ENCODE peak calls at places on chromosome 7, in nine cellular contexts. Q, R, K, T, X, W, C, I and Y are unnamed samples.

GRCh38 chr7:15602236-15602635 is 40.4 kb upstream of the AGMO start:
- DNase-seq in W (no peak), T (no peak), R (no peak), Q (no peak), K (no peak), I (no peak), C (no peak), X (no peak), Y (no peak)

GRCh38 chr7:28298870-28299484 is 113.3 kb upstream of the CREB5 start:
- DNase-seq in X (peak), Q (peak), W (peak), T (peak), R (no peak), K (no peak), C (no peak), I (peak), Y (peak)

GRCh38 chr7:52555805-52556204 is 479.6 kb upstream of the POM121L12 start:
- DNase-seq in R (no peak), K (no peak), Q (no peak), T (no peak), C (no peak), I (no peak), X (no peak), W (no peak), Y (no peak)

GRCh38 chr7:28954936-28955335 is 3.2 kb downstream of the TRIL start:
- DNase-seq in Q (no peak), T (no peak), X (no peak), K (no peak), W (no peak), I (no peak), R (no peak), C (no peak), Y (no peak)

GRCh38 chr7:70530191-70530590 is 601.8 kb upstream of the GALNT17 start:
- DNase-seq in C (no peak), R (no peak), Q (no peak), K (no peak), W (no peak), T (no peak), X (no peak), I (no peak), Y (no peak)

GRCh38 chr7:351256-351655 is 61.3 kb downstream of the FOXL3 start:
- DNase-seq in Q (no peak), C (no peak), I (no peak), W (no peak), R (no peak), T (no peak), K (no peak), X (no peak), Y (no peak)

GRCh38 chr7:128940494-128941322 is 3.0 kb downstream of the IRF5 start:
- DNase-seq in X (peak), T (no peak), Q (no peak), I (no peak), K (no peak), R (peak), C (peak), W (no peak), Y (no peak)

GRCh38 chr7:92704858-92705257 is 114.7 kb upstream of the FAM133B start:
- DNase-seq in X (no peak), K (no peak), W (no peak), R (no peak), C (no peak), T (no peak), Q (no peak), I (no peak), Y (no peak)

GRCh38 chr7:135772639-135773019 is 24.0 kb upstream of the FAM180A start:
- DNase-seq in W (no peak), T (no peak), Q (peak), K (no peak), I (no peak), R (no peak), C (no peak), X (no peak), Y (no peak)

GRCh38 chr7:47666164-47666862 is 84.4 kb upstream of the TNS3 start:
- DNase-seq in W (peak), T (no peak), R (no peak), C (no peak), K (no peak), Q (no peak), X (no peak), I (no peak), Y (peak)

GRCh38 chr7:30727061-30727945 is 24.6 kb upstream of the INMT start:
- DNase-seq in K (no peak), I (no peak), W (peak), T (no peak), Q (no peak), X (no peak), C (no peak), R (peak), Y (no peak)

GRCh38 chr7:83162402-83163256 is at the start of gene PCLO:
- DNase-seq in Q (peak), C (peak), W (peak), R (peak), K (no peak), T (peak), X (peak), I (peak), Y (peak)

GRCh38 chr7:106045139-106045538 is 67.0 kb downstream of the SYPL1 start:
- DNase-seq in R (no peak), I (peak), Q (no peak), C (no peak), X (no peak), W (no peak), K (no peak), T (no peak), Y (no peak)

GRCh38 chr7:29350351-29350750 is 155.8 kb downstream of the CHN2 start:
- DNase-seq in X (no peak), C (no peak), W (no peak), T (no peak), K (no peak), I (no peak), Q (no peak), R (no peak), Y (no peak)

GRCh38 chr7:88169717-88170320 is 50.0 kb downstream of the SRI start:
- DNase-seq in Q (no peak), T (no peak), R (no peak), I (peak), X (no peak), K (no peak), W (peak), C (no peak), Y (no peak)

GRCh38 chr7:132560825-132561529 is 15.3 kb downstream of the PLXNA4 start:
- DNase-seq in C (no peak), X (no peak), Q (no peak), R (no peak), T (no peak), K (no peak), W (no peak), I (peak), Y (no peak)

GRCh38 chr7:135414850-135415439 is 95.0 kb downstream of the CNOT4 start:
- DNase-seq in W (peak), Q (no peak), R (no peak), I (peak), T (peak), X (no peak), C (no peak), K (peak), Y (no peak)

GRCh38 chr7:1458676-1459511 is at the start of gene MICALL2:
- DNase-seq in W (peak), X (peak), K (peak), R (peak), I (peak), Q (peak), C (peak), T (peak), Y (peak)

GRCh38 chr7:78736548-78736947 is 716.9 kb downstream of the MAGI2 start:
- DNase-seq in I (no peak), C (no peak), R (no peak), Q (no peak), T (no peak), X (no peak), K (no peak), W (no peak), Y (no peak)

GRCh38 chr7:15476101-15476918 is 85.5 kb downstream of the AGMO start:
- DNase-seq in W (no peak), R (no peak), T (no peak), K (no peak), Q (no peak), X (no peak), C (no peak), I (no peak), Y (no peak)

GRCh38 chr7:2872296-2872874 is 28.3 kb upstream of the GNA12 start:
- DNase-seq in X (no peak), T (no peak), K (no peak), W (no peak), C (no peak), Q (no peak), I (no peak), R (no peak), Y (no peak)

GRCh38 chr7:77199008-77199966 is at the start of gene FGL2:
- DNase-seq in C (peak), Q (peak), I (no peak), X (peak), K (no peak), W (peak), R (peak), T (peak), Y (no peak)

GRCh38 chr7:86932038-86932512 is 127.4 kb downstream of the ELAPOR2 start:
- DNase-seq in C (no peak), K (no peak), I (peak), T (no peak), R (no peak), Q (no peak), X (peak), W (peak), Y (no peak)

GRCh38 chr7:153657182-153657800 is 394.9 kb upstream of the DPP6 start:
- DNase-seq in Q (no peak), X (no peak), K (no peak), I (no peak), C (no peak), R (no peak), W (no peak), T (no peak), Y (no peak)

GRCh38 chr7:147894271-147894670 is 696.3 kb upstream of the C7orf33 start:
- DNase-seq in X (no peak), I (no peak), Q (no peak), W (no peak), K (no peak), C (no peak), R (no peak), T (no peak), Y (no peak)

GRCh38 chr7:68063171-68063570 is 1066.5 kb downstream of the TYW1 start:
- DNase-seq in C (no peak), W (no peak), I (peak), T (no peak), X (no peak), Q (no peak), R (no peak), K (peak), Y (no peak)

GRCh38 chr7:71633571-71634008 is 501.6 kb downstream of the GALNT17 start:
- DNase-seq in X (no peak), W (peak), C (no peak), T (no peak), I (peak), Q (no peak), R (no peak), K (no peak), Y (peak)

GRCh38 chr7:139230774-139231512 is at the start of gene UBN2:
- DNase-seq in X (peak), W (peak), R (peak), Q (peak), I (peak), C (peak), K (peak), T (peak), Y (peak)
- TF ChIP-seq POLR2A in X (no peak), W (peak), R (peak), Q (peak), I (peak), C (peak), K (peak), T (peak), Y (peak)

GRCh38 chr7:66628361-66629221 is at the start of gene KCTD7:
- DNase-seq in W (peak), T (peak), Q (peak), X (peak), C (peak), R (peak), I (peak), K (peak), Y (peak)
- TF ChIP-seq POLR2A in W (peak), T (peak), Q (peak), X (peak), C (peak), R (peak), I (peak), K (peak), Y (peak)

GRCh38 chr7:116861717-116862116 is 670 bp upstream of the CAPZA2 start:
- DNase-seq in R (no peak), C (no peak), I (no peak), T (no peak), K (no peak), X (no peak), W (no peak), Q (no peak), Y (no peak)

GRCh38 chr7:116863168-116863670 is 832 bp downstream of the CAPZA2 start:
- DNase-seq in R (peak), X (peak), W (peak), K (peak), C (peak), I (peak), Q (peak), T (peak), Y (no peak)

GRCh38 chr7:116864084-116864483 is 1.7 kb downstream of the CAPZA2 start:
- DNase-seq in T (no peak), W (no peak), C (no peak), R (no peak), I (no peak), X (no peak), K (no peak), Q (no peak), Y (no peak)

GRCh38 chr7:116859323-116859722 is 3.1 kb upstream of the CAPZA2 start:
- DNase-seq in I (peak), R (no peak), K (no peak), Q (no peak), T (no peak), X (no peak), W (peak), C (no peak), Y (no peak)

DNA sequence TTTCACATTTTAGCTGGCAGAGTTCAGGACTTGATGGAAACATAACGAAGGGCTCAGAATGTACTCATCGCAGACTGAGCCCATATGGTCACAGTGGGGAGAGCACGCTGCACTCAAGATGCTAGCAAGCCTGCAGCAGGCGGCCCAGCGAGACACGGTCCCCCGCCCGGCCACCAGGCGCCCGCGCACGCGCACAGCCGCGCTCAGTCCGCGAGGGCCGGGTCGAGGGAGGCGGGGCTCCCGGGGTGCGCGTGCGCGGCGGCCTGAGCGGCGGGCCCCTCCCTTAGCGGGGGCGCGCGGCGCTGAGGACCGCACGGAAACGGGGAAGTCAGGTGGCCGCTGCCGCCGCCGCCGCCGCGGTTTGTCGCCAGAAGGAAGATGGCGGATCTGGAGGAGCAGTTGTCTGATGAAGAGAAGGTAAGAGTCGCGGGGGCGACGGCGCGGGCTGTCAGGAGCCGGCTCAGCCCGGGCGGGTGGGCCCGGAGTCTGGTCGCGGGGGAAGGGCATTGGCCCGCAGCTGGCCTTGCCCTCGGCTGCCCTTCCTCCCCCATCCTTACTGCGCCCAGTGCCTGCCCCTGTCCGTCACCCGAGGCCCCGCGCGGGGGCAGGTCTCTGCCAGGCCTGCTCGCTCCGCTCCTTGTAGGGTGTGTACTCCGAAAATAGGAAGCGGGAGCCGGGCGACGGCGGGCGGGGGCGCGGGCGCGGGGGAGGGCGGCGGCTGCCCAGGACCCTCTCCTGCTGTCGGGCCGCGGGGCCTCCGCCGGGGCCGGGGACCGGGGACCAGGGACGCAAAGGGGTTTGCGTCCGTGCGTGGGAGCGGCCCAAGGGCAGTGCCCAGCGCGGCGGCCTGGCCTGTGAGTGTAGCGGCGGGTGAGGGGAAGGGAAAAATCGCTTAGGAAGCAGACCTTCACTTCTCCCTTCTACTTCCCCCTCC is at the start of gene CAPZA2:
- DNase-seq in Q (peak), T (peak), W (peak), K (peak), R (peak), X (peak), I (peak), C (peak), Y (peak)
- TF ChIP-seq POLR2A in Q (peak), T (peak), W (peak), K (peak), R (peak), X (no peak), I (peak), C (peak), Y (peak)

DNA sequence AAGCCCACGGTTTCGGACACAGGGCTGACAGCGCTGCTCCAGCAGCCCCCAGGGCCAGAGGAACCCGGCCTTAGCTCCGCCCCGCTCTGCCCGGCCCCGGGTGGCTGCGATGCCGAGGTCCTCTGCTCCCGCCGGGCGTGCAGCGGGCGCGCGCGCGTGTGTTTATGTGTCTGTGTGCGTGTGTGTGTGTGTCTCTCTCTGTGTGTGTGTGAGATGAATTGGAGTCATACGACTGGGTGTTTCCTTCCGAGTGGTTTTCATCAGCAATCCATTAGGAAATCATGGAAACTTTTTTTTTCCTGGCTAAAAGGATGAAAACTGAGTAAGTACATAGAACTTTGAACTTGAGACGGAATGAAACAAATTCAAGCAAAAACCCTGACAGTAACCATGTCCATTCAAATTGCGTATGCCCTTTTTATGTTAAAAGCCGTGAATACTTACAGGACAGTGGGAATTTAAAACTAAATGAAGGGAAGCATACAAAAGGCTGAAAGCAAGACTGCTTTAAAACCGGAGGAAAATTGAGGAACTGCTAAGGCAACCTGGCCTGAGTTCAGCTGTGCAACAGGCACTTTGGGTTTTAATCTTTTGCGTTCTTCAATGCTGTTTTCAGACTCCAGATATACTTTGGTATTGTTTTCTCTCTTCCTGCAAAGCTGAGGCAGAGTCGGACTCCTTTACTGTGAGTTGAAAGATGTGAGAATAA is at the start of gene CPED1:
- DNase-seq in Q (peak), W (peak), K (peak), C (peak), I (peak), R (peak), T (peak), X (peak), Y (peak)
- TF ChIP-seq POLR2A in Q (peak), W (no peak), K (peak), C (peak), I (no peak), R (no peak), T (peak), X (no peak), Y (no peak)

DNA sequence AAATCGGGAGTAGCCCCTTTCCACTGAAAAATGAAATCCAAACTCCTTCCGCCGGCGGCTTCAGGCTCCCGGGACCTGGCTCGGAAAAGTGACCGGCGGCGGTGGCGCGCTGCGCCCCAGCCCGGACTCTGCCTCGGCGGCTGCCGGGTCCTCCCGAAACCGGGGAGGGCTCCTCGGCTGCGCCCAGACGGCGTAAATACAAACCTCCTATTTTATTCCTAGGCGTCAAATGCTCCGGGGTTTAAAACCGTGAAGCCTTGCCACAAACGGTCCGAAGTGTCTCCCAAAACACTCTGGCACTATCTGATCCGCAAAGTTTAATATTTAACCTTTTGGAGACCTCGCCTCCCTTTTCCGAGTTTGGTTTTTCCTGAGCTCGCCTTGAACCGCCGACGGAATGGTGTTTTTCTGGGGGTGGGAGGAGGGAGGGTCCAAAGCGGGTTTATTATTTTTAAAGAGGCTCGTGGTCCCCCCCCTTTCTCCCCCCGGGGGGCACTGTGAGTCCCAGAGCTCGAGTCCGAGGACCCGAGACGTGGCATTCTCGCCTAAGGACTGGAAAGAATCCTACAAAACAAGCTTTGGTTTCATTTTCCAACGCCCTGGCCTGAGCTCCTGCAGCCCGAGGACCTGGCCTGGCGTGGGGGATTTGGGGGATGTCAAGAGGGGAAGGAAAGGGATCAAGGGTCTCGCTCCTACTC is 1.9 kb downstream of the TNRC18 start:
- DNase-seq in R (peak), Q (peak), C (peak), I (peak), T (peak), K (peak), X (peak), W (peak), Y (no peak)
- TF ChIP-seq POLR2A in R (peak), Q (peak), C (peak), I (no peak), T (peak), K (no peak), X (no peak), W (peak), Y (no peak)

GRCh38 chr7:99438573-99439480 is at the start of the genes CPSF4 and PTCD1:
- DNase-seq in I (peak), X (peak), W (peak), Q (peak), C (peak), R (peak), K (peak), T (peak), Y (peak)
- TF ChIP-seq POLR2A in I (peak), X (no peak), W (peak), Q (peak), C (peak), R (peak), K (peak), T (peak), Y (peak)